ENCODE peak calls at places on chromosomes 13 and 19, in four cellular contexts. One of them, this sample, is unnamed.

GRCh38 chr13:39567569-39567968 is 35.4 kb downstream of the LHFPL6 start:
- DNase-seq in stimulated activated CD8-positive, alpha-beta memory T cell treated with anti-CD3 and anti-CD28 coated beads, Interleukin-15, amount 100 ng/mL, for 1 hour: no peak
- DNase-seq in stimulated activated CD4-positive, alpha-beta T cell treated with anti-CD3 and anti-CD28 coated beads, Interleukin-2, amount 100 ng/mL, for 48 hours: no peak
- DNase-seq in hepatocyte: no peak
- DNase-seq in this sample: no peak

GRCh38 chr19:34382471-34382870 is 17.5 kb downstream of the GPI start:
- DNase-seq in hepatocyte: no peak
- DNase-seq in stimulated activated CD4-positive, alpha-beta T cell treated with anti-CD3 and anti-CD28 coated beads, Interleukin-2, amount 100 ng/mL, for 48 hours: no peak
- DNase-seq in stimulated activated CD8-positive, alpha-beta memory T cell treated with anti-CD3 and anti-CD28 coated beads, Interleukin-15, amount 100 ng/mL, for 1 hour: no peak
- DNase-seq in this sample: no peak

GRCh38 chr13:30376426-30377311 is 45.6 kb upstream of the UBE2L5 start:
- DNase-seq in hepatocyte: no peak
- DNase-seq in stimulated activated CD8-positive, alpha-beta memory T cell treated with anti-CD3 and anti-CD28 coated beads, Interleukin-15, amount 100 ng/mL, for 1 hour: peak; percentile 37
- DNase-seq in stimulated activated CD4-positive, alpha-beta T cell treated with anti-CD3 and anti-CD28 coated beads, Interleukin-2, amount 100 ng/mL, for 48 hours: no peak
- DNase-seq in this sample: no peak

GRCh38 chr13:38662362-38662761 is 24.5 kb upstream of the FREM2 start:
- DNase-seq in stimulated activated CD8-positive, alpha-beta memory T cell treated with anti-CD3 and anti-CD28 coated beads, Interleukin-15, amount 100 ng/mL, for 1 hour: no peak
- DNase-seq in stimulated activated CD4-positive, alpha-beta T cell treated with anti-CD3 and anti-CD28 coated beads, Interleukin-2, amount 100 ng/mL, for 48 hours: no peak
- DNase-seq in hepatocyte: peak; percentile 34
- DNase-seq in this sample: no peak

GRCh38 chr13:98975822-98976261 is 2.0 kb downstream of the DOCK9 start:
- DNase-seq in stimulated activated CD4-positive, alpha-beta T cell treated with anti-CD3 and anti-CD28 coated beads, Interleukin-2, amount 100 ng/mL, for 48 hours: no peak
- DNase-seq in hepatocyte: no peak
- DNase-seq in stimulated activated CD8-positive, alpha-beta memory T cell treated with anti-CD3 and anti-CD28 coated beads, Interleukin-15, amount 100 ng/mL, for 1 hour: no peak
- DNase-seq in this sample: no peak

GRCh38 chr19:12885749-12886706 is 973 bp downstream of the KLF1 start:
- DNase-seq in hepatocyte: no peak
- DNase-seq in stimulated activated CD4-positive, alpha-beta T cell treated with anti-CD3 and anti-CD28 coated beads, Interleukin-2, amount 100 ng/mL, for 48 hours: no peak
- DNase-seq in stimulated activated CD8-positive, alpha-beta memory T cell treated with anti-CD3 and anti-CD28 coated beads, Interleukin-15, amount 100 ng/mL, for 1 hour: no peak
- DNase-seq in this sample: no peak

GRCh38 chr13:39132286-39132685 is 94.0 kb downstream of the NHLRC3 start:
- DNase-seq in hepatocyte: peak; percentile 36
- DNase-seq in stimulated activated CD8-positive, alpha-beta memory T cell treated with anti-CD3 and anti-CD28 coated beads, Interleukin-15, amount 100 ng/mL, for 1 hour: no peak
- DNase-seq in stimulated activated CD4-positive, alpha-beta T cell treated with anti-CD3 and anti-CD28 coated beads, Interleukin-2, amount 100 ng/mL, for 48 hours: no peak
- DNase-seq in this sample: peak; percentile 48

GRCh38 chr19:10961073-10961762 is 388 bp downstream of the SMARCA4 start:
- DNase-seq in stimulated activated CD8-positive, alpha-beta memory T cell treated with anti-CD3 and anti-CD28 coated beads, Interleukin-15, amount 100 ng/mL, for 1 hour: no peak
- DNase-seq in hepatocyte: no peak
- DNase-seq in stimulated activated CD4-positive, alpha-beta T cell treated with anti-CD3 and anti-CD28 coated beads, Interleukin-2, amount 100 ng/mL, for 48 hours: no peak
- DNase-seq in this sample: no peak

GRCh38 chr13:77986699-77987098 is 68.1 kb upstream of the EDNRB start:
- DNase-seq in stimulated activated CD8-positive, alpha-beta memory T cell treated with anti-CD3 and anti-CD28 coated beads, Interleukin-15, amount 100 ng/mL, for 1 hour: no peak
- DNase-seq in stimulated activated CD4-positive, alpha-beta T cell treated with anti-CD3 and anti-CD28 coated beads, Interleukin-2, amount 100 ng/mL, for 48 hours: no peak
- DNase-seq in hepatocyte: no peak
- DNase-seq in this sample: no peak

GRCh38 chr13:75763511-75763910 is 127.4 kb downstream of the LMO7 start:
- DNase-seq in stimulated activated CD4-positive, alpha-beta T cell treated with anti-CD3 and anti-CD28 coated beads, Interleukin-2, amount 100 ng/mL, for 48 hours: no peak
- DNase-seq in hepatocyte: no peak
- DNase-seq in stimulated activated CD8-positive, alpha-beta memory T cell treated with anti-CD3 and anti-CD28 coated beads, Interleukin-15, amount 100 ng/mL, for 1 hour: no peak
- DNase-seq in this sample: no peak

This sample was measured in LoVo.